ENCODE peak calls at places on chromosome 1, in four cellular contexts. R is stomach, C is HepG2, Q is cardiac muscle cell. E is an unnamed sample.

GRCh38 chr1:64139877-64140276 is 63.5 kb upstream of the UBE2U start:
- DNase-seq in R (no peak), C (no peak), Q (no peak), E (peak; percentile 29)

GRCh38 chr1:23168079-23168461 is 586 bp downstream of the LUZP1 start:
- DNase-seq in R (no peak), C (no peak), Q (peak; percentile 83), E (no peak)

GRCh38 chr1:11023201-11023600 is 10.7 kb downstream of the TARDBP start:
- DNase-seq in R (no peak), C (no peak), Q (no peak), E (no peak)

GRCh38 chr1:24369199-24369598 is 44.4 kb downstream of the STPG1 start:
- DNase-seq in R (no peak), C (no peak), Q (no peak), E (no peak)

GRCh38 chr1:10663668-10664035 is 132.8 kb downstream of the CASZ1 start:
- DNase-seq in R (peak; percentile 67), C (no peak), Q (peak; percentile 94), E (peak; percentile 12)

GRCh38 chr1:210624722-210625121 is 296.0 kb downstream of the HHAT start:
- DNase-seq in R (no peak), C (no peak), Q (no peak), E (no peak)

GRCh38 chr1:54774820-54775498 is 10.6 kb upstream of the PARS2 start:
- DNase-seq in R (no peak), C (peak; percentile 21), Q (peak; percentile 33), E (peak; percentile 6)

GRCh38 chr1:240652554-240652953 is 40.6 kb upstream of the GREM2 start:
- DNase-seq in R (no peak), C (no peak), Q (no peak), E (no peak)

GRCh38 chr1:163315773-163316374 is 5.9 kb upstream of the NUF2 start:
- DNase-seq in R (peak; percentile 27), C (peak; percentile 31), Q (peak; percentile 62), E (peak; percentile 29)

GRCh38 chr1:193674292-193674944 is 488.0 kb upstream of the B3GALT2 start:
- DNase-seq in R (no peak), C (no peak), Q (no peak), E (peak; percentile 49)

GRCh38 chr1:224528900-224529299 is 87.2 kb upstream of the CNIH3 start:
- DNase-seq in R (no peak), C (no peak), Q (no peak), E (peak; percentile 74)

GRCh38 chr1:14742181-14742980 is 143.9 kb downstream of the KAZN start:
- DNase-seq in R (no peak), C (peak; percentile 56), Q (no peak), E (peak; percentile 91)

GRCh38 chr1:47449702-47450552 is 12.1 kb downstream of the FOXD2 start:
- DNase-seq in R (peak; percentile 61), C (peak; percentile 25), Q (peak; percentile 56), E (no peak)

GRCh38 chr1:229171934-229172333 is 99.0 kb upstream of the RAB4A start:
- DNase-seq in R (peak; percentile 83), C (no peak), Q (no peak), E (no peak)

GRCh38 chr1:116767782-116768382 is 13.7 kb downstream of the CD2 start:
- DNase-seq in R (no peak), C (no peak), Q (no peak), E (no peak)

GRCh38 chr1:116768416-116768815 is 14.2 kb downstream of the CD2 start:
- DNase-seq in R (no peak), C (no peak), Q (no peak), E (no peak)

GRCh38 chr1:116765962-116766361 is 11.7 kb downstream of the CD2 start:
- DNase-seq in R (no peak), C (no peak), Q (no peak), E (no peak)

GRCh38 chr1:116764906-116765862 is 11.0 kb downstream of the CD2 start:
- DNase-seq in R (no peak), C (no peak), Q (no peak), E (no peak)

DNA sequence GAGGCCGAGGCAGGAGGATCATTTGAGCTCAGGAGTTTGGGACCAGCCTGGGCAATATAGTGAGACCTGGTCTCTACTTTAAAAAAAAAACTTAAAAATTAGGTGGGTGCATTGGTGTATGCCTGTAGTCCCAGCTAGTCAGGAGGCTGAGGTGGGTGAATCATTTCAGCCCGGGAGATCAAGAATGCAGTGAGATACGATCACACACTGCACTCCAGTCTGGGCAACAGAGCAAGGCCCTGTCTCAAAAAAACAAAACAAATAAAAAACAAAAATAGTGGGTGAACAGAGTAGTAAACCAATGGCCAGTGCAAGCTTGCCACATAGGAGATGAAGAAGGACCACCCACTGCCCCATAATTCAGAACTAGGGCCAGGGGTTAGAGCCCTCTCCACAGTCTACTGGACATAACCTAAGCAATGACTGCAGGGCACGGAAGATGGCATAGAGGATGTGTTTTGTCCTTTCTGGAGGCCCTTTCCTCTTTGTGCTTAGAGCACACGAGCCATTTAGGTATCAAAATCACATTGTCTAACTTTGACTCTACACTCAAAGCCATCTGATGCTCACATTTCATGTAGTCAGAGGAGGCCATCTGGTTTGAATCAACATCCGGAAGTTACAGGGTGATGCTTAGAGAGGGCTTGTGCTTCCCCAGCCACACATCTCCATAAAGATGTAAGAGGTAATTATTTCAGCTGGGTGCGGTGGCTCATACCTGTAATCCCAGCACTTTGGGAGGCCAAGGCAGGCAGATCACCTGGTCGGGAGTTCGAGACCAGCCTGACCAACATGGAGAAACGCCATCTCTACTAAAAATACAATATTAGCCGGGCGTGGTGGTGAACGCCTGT is 12.6 kb downstream of the CD2 start:
- DNase-seq in R (no peak), C (no peak), Q (no peak), E (no peak)
- H3K4me3 ChIP-seq in R (no peak overlapping the region), C (no peak overlapping the region), Q (no peak overlapping the region), E (no peak overlapping the region)

GRCh38 chr1:91604632-91605031 is 104.0 kb downstream of the CDC7 start:
- DNase-seq in R (no peak), C (no peak), Q (no peak), E (peak; percentile 14)
- H3K27me3 ChIP-seq in R (no peaks in the 10 kb centered on the region), C (peaks cover 3% of the 10 kb centered on the region), Q (no peaks in the 10 kb centered on the region), E (no peaks in the 10 kb centered on the region)

GRCh38 chr1:16018308-16018707 is 465 bp upstream of the HSPB7 start:
- DNase-seq in R (no peak), C (no peak), Q (no peak), E (no peak)

GRCh38 chr1:16017076-16017460 is 775 bp downstream of the HSPB7 start:
- DNase-seq in R (no peak), C (no peak), Q (no peak), E (no peak)

GRCh38 chr1:16015960-16016901 is 1.6 kb downstream of the HSPB7 start:
- DNase-seq in R (no peak), C (no peak), Q (peak; percentile 60), E (no peak)

GRCh38 chr1:16018749-16019515 is 1.1 kb upstream of the HSPB7 start:
- DNase-seq in R (no peak), C (no peak), Q (no peak), E (no peak)

GRCh38 chr1:16017461-16018303 is at the start of gene HSPB7:
- DNase-seq in R (peak; percentile 81), C (no peak), Q (peak; percentile 97), E (peak; percentile 60)
- TF ChIP-seq CTCF in R (no peak), C (peak; percentile 73), Q (no peak), E (no peak)

DNA sequence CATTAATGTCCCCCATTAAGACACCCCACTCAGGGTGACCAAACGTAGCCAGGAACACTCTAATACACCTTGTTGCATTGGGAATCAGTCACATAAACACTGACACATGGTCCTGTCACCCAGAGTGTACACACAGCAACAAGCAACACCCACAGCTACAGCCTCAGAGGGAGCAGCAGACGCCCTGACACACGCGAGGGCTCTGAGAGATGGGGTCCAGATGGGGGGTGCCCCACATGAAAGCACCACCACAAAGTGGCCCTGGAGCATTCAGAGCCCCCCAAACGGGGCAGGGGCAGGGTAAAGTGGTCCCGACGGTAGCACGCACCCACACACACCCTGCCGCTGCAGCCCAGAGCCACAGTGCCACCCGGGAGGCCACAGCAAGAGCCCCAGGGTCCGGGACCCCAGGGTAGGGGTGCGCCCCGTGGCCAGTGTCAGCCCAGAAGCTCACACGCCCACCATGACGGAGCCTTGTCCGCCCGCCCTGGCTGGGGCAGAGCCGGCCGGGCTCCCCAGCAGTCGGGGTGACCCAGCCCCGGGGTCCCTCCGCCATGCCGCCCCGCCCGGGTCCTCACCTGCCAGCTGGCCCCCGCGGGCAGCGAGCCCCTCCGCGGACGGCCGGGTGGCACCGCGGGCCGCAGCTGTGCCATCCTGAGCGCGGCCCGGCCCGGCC is 47.3 kb downstream of the RAP1GAP start:
- DNase-seq in R (no peak), C (no peak), Q (no peak), E (no peak)
- H3K4me3 ChIP-seq in R (peak overlapping the region; percentile 66), C (no peak overlapping the region), Q (peak overlapping the region; percentile 33), E (no peak overlapping the region)

GRCh38 chr1:94235189-94236020 is 2.0 kb downstream of the ARHGAP29 start:
- DNase-seq in R (no peak), C (no peak), Q (no peak), E (no peak)

GRCh38 chr1:94234615-94235014 is 2.8 kb downstream of the ARHGAP29 start:
- DNase-seq in R (no peak), C (no peak), Q (no peak), E (no peak)

GRCh38 chr1:94236021-94236491 is 1.3 kb downstream of the ARHGAP29 start:
- DNase-seq in R (no peak), C (no peak), Q (peak; percentile 34), E (no peak)

GRCh38 chr1:94237291-94238226 is at the start of gene ARHGAP29:
- DNase-seq in R (peak; percentile 88), C (peak; percentile 74), Q (peak; percentile 92), E (peak; percentile 74)

GRCh38 chr1:94236630-94237290 is 624 bp downstream of the ARHGAP29 start:
- DNase-seq in R (peak; percentile 50), C (no peak), Q (peak; percentile 61), E (no peak)
- H3K27me3 ChIP-seq in R (no peaks in the 10 kb centered on the region), C (no peaks in the 10 kb centered on the region), Q (peaks cover 9% of the 10 kb centered on the region), E (no peaks in the 10 kb centered on the region)

DNA sequence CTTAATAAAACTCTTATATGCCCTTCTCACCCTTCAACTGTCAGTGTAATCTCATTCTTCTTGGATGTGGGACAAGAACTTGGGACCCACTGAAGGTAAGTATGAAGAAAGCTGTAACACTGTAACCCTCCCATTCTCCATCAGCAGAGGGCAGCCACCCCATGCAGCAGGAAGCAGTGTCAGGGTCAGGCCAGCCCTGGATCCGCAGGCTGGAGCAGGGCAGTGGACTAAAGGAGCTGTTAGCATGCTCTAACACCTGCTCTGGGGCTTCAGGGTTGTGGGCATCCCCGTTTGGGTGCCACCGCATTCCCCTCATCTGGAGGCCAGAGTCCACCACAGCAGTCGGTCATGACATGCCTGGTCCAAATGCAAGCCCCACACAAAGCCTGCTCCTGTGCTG is 156.5 kb downstream of the HIVEP3 start:
- DNase-seq in R (no peak), C (no peak), Q (no peak), E (no peak)
- TF ChIP-seq CTCF in R (no peak), C (no peak), Q (no peak), E (no peak)

GRCh38 chr1:3707298-3707938 is 44.8 kb upstream of the CCDC27 start:
- DNase-seq in R (no peak), C (no peak), Q (peak; percentile 67), E (no peak)
- H3K4me3 ChIP-seq in R (no peak overlapping the region), C (no peak overlapping the region), Q (no peak overlapping the region), E (no peak overlapping the region)

DNA sequence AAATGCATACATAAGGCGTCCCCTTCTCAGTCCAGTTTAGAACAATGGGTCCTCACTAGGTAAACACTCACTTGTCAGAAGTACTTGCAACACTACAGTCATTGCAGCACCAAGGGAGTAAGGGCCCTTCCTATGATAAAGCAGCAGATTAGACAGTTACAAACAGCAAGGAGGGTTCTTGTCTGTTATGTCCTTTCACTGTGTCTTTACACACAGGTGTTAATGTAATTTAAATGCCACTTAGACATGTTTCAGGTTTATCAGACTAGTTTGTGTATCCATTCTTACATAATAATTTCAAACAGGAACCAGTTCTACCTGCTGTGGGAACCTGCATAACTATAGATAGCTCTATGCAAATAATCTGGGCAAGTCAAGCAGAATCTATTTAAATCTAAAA is 105.6 kb upstream of the USH2A start:
- DNase-seq in R (no peak), C (no peak), Q (no peak), E (no peak)
- H3K27me3 ChIP-seq in R (no peaks in the 10 kb centered on the region), C (no peaks in the 10 kb centered on the region), Q (no peaks in the 10 kb centered on the region), E (no peaks in the 10 kb centered on the region)